ENCODE peak calls at places on chromosomes 4 and X, in seven cellular contexts. C, T, V, H, A, D and R are unnamed samples.

GRCh38 chr4:76546282-76547166 is 111.5 kb downstream of the SHROOM3 start:
- DNase-seq in V (peak; percentile 90), A (no peak), T (peak; percentile 82), H (no peak), C (no peak), D (peak; percentile 53), R (no peak)

GRCh38 chr4:48247142-48247877 is 22.3 kb downstream of the TEC start:
- DNase-seq in D (no peak), T (peak; percentile 56), V (no peak), C (no peak), H (no peak), A (no peak), R (no peak)

GRCh38 chrX:41481264-41482109 is 34.3 kb downstream of the NYX start:
- DNase-seq in T (peak; percentile 45), V (peak; percentile 2), A (no peak), H (no peak), C (peak; percentile 48), D (no peak), R (no peak)

GRCh38 chr4:105058177-105058812 is 88.4 kb upstream of the TET2 start:
- DNase-seq in T (peak; percentile 75), A (no peak), V (no peak), C (no peak), H (no peak), D (no peak), R (no peak)

GRCh38 chrX:49292400-49293362 is 10.8 kb upstream of the GAGE10 start:
- DNase-seq in A (no peak), D (no peak), T (no peak), H (no peak), V (no peak), C (no peak), R (no peak)

GRCh38 chr4:19575959-19576358 is 675.7 kb upstream of the SLIT2 start:
- DNase-seq in D (no peak), H (no peak), A (no peak), V (peak; percentile 64), T (no peak), C (peak; percentile 50), R (no peak)

GRCh38 chr4:153655928-153656327 is 28.2 kb upstream of the TLR2 start:
- DNase-seq in D (peak; percentile 62), V (no peak), A (no peak), T (no peak), H (no peak), C (no peak), R (no peak)

GRCh38 chr4:8610858-8611610 is 18.5 kb downstream of the CPZ start:
- DNase-seq in V (no peak), H (peak; percentile 44), C (no peak), T (peak; percentile 6), D (no peak), A (no peak), R (no peak)

GRCh38 chr4:48639816-48640215 is 140.3 kb downstream of the FRYL start:
- DNase-seq in T (no peak), D (no peak), V (no peak), A (no peak), C (no peak), H (no peak), R (no peak)

GRCh38 chr4:51901363-51901762 is 58.4 kb downstream of the DCUN1D4 start:
- DNase-seq in V (no peak), D (no peak), C (no peak), H (no peak), A (no peak), T (no peak), R (no peak)

GRCh38 chrX:3184176-3184930 is 143.1 kb downstream of the ARSF start:
- DNase-seq in D (no peak), C (no peak), H (peak; percentile 7), T (no peak), V (no peak), A (no peak), R (no peak)

GRCh38 chrX:110215411-110215810 is 102.5 kb downstream of the AMMECR1 start:
- DNase-seq in A (no peak), D (no peak), C (no peak), V (no peak), H (no peak), T (no peak), R (no peak)

GRCh38 chr4:38759790-38760122 is 23.0 kb downstream of the TLR10 start:
- DNase-seq in C (no peak), T (no peak), H (no peak), D (no peak), V (no peak), A (no peak), R (no peak)
- H3K4me1 ChIP-seq in C (peaks cover 68% of the 10 kb centered on the region), T (no peaks in the 10 kb centered on the region), H (peaks cover 4% of the 10 kb centered on the region), D (no peaks in the 10 kb centered on the region), V (no peaks in the 10 kb centered on the region), A (no peaks in the 10 kb centered on the region), R (no peaks in the 10 kb centered on the region)

DNA sequence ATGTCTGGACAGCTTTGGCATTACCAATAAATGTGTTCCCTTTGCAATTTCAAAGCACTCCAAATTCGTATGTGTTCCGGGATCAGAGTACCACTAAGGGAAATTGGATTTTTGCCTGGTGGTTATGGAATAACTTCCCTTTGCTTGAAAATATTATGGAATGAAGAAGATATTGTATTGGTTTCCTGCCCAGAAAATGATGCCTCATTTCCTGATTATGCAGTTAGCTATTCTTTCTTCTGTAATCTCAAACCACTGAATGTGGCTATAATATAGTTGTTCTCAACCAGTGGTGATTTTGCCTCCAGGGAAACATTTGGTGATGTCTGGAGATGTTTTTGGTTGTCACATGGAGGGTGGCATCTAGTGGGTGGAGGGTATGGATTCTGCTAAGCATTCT is 142.9 kb downstream of the PCDH7 start:
- DNase-seq in C (no peak), T (peak; percentile 22), V (peak; percentile 80), A (no peak), D (no peak), H (no peak), R (no peak)
- H3K27ac ChIP-seq in C (no peak overlapping the region), T (no peak overlapping the region), V (peak overlapping the region; percentile 31), A (no peak overlapping the region), D (no peak overlapping the region), H (no peak overlapping the region), R (no peak overlapping the region)

DNA sequence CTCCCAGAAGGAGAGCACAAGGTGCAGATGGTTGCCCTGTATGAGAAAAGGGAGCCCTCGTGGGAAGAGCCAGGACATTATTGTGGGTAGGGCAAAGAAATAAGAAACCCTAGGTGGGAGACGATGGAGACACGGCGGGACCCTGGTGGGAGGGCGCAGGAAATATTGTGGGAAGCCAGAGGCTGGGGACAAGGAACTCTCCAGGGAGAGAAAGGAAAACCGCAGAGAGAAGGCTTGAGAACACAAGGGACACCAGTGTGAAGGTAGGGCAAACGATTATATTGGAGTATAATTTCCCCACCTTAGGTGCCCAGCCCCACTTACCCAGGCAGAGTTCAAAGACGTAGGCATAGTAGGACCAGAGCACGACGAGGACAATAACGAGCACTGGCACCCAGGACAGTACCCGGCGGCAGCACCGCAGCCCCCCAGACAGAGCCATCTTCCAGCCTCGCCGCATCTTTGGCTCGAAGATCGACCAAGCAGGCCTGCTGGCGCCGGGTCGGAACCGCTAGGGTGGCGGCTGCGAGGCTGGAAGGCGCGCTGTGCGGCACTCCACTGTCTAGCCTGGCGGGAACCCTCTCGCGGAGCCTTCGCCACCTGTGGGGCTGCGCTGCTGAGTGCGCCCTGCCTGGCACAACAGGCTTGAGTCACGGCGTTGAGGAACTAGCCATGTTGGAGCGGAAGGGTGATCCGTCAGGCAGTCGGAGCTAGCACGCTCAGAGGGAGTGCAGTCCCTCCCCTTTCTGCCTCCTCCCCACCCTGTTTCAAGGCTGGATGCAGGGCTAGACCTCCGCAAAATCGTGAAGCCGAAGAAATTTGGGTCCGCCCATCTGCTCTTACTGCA is at the start of gene ZDHHC15:
- DNase-seq in T (peak; percentile 1), H (peak; percentile 46), A (peak; percentile 18), V (peak; percentile 0), C (no peak), D (peak; percentile 33), R (peak; percentile 50)
- TF ChIP-seq CTCF in T (no peak), H (no peak), A (no peak), V (no peak), C (no peak), D (no peak), R (no peak)

DNA sequence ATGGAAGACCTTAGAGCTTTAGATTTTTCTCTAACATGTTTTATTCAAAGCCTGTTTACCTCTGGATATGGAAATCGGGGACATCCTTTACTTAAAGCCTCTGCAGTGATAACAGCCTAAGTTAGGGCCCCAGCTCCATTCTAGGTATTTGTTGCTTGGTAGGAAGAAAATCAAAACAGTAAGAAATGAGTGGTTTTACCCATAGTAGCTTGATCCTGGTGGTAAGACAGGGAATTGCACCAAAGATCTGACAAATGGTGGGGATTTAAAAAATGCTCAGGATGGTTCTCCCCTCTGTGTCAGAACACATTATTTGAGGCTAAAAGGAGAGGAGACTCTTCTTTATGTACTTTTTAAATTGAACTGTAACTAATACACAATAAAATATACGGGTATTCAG is 52.4 kb downstream of the AFF2 start:
- DNase-seq in D (no peak), V (no peak), T (no peak), A (no peak), C (peak; percentile 28), H (no peak), R (no peak)
- H3K4me1 ChIP-seq in D (no peaks in the 10 kb centered on the region), V (no peaks in the 10 kb centered on the region), T (no peaks in the 10 kb centered on the region), A (no peaks in the 10 kb centered on the region), C (peaks cover 49% of the 10 kb centered on the region), H (no peaks in the 10 kb centered on the region), R (no peaks in the 10 kb centered on the region)

DNA sequence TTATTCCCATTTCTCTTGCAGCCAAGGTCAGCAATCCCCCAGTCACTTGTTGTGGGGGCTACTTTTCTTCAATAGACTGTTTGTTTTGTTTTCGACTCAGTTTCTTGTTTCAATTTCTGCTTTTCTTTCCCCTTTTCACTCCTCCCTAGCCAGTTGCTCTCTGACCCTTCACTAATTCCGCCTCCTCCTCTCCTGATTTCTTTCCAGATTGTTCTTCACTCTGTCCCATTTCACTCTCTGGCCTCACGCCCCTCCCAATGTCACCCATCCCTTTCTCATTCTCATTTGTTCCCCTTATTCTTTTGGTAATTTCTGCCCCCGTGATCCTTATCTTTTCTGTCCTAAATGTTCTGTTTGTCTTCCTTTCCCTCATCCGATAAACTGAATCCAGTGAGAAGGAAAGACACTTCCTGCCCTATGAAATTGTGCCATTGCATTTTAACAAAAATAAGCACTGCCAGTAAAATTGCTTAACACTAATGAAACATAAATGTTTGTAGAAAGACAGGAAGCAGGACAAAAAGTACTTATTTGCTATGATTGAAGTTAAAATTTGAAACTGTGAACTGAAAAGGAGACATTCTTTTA is 94.5 kb upstream of the RASGEF1B start:
- DNase-seq in C (no peak), D (peak; percentile 41), V (no peak), A (no peak), T (no peak), H (peak; percentile 12), R (no peak)
- H3K27ac ChIP-seq in C (peak overlapping the region; percentile 43), D (peak overlapping the region; percentile 91), V (no peak overlapping the region), A (peak overlapping the region; percentile 73), T (no peak overlapping the region), H (peak overlapping the region; percentile 68), R (no peak overlapping the region)

DNA sequence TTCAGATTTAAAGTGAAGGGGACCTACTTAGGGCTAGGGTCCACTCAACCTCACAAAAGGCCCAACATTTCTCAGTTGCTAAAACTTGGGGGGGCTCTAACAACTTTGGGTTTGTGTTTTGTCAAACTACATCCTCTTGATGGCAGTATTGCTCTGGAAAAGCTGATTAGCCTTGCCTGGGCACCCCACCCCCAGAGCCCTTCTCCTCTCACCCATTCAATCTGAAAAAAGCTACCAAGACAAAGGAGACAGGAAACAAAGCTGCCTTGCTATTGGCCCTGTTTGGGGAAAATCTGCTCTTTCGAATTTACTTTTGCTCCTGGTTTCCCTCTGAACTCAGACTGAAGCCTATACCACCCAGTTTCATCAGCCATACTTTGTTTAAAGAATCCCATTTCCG is 195.2 kb upstream of the STK26 start:
- DNase-seq in V (peak; percentile 19), H (no peak), T (peak; percentile 55), C (peak; percentile 27), D (no peak), A (no peak), R (no peak)
- TF ChIP-seq CTCF in V (no peak), H (peak; percentile 12), T (peak; percentile 69), C (peak; percentile 60), D (no peak), A (no peak), R (no peak)